ENCODE peak calls at places on chromosome 15, in four cellular contexts. One of them, this sample, is unnamed.
A peak's percentile ranks its signal among the peaks of the same experiment; 100 is the strongest.

GRCh38 chr15:37967788-37968187 is 33.3 kb downstream of the TMCO5A start:
- DNase-seq in activated T-cell treated with anti-CD3 and anti-CD28 coated beads for 1 hour: no peak
- DNase-seq in effector memory CD4-positive, alpha-beta T cell: no peak
- DNase-seq in gastrocnemius medialis: no peak
- DNase-seq in this sample: no peak

GRCh38 chr15:48493084-48493762 is 152.3 kb downstream of the FBN1 start:
- DNase-seq in activated T-cell treated with anti-CD3 and anti-CD28 coated beads for 1 hour: no peak
- DNase-seq in effector memory CD4-positive, alpha-beta T cell: no peak
- DNase-seq in gastrocnemius medialis: no peak
- DNase-seq in this sample: no peak

GRCh38 chr15:43510230-43511011 is 7.0 kb upstream of the MAP1A start:
- DNase-seq in activated T-cell treated with anti-CD3 and anti-CD28 coated beads for 1 hour: peak; percentile 91
- DNase-seq in effector memory CD4-positive, alpha-beta T cell: peak; percentile 97
- DNase-seq in gastrocnemius medialis: peak; percentile 96
- DNase-seq in this sample: peak; percentile 99

GRCh38 chr15:78414608-78415250 is 23.3 kb upstream of the IREB2 start:
- DNase-seq in activated T-cell treated with anti-CD3 and anti-CD28 coated beads for 1 hour: no peak
- DNase-seq in effector memory CD4-positive, alpha-beta T cell: no peak
- DNase-seq in gastrocnemius medialis: no peak
- DNase-seq in this sample: no peak

GRCh38 chr15:62454567-62455172 is 289.6 kb upstream of the C2CD4B start:
- DNase-seq in activated T-cell treated with anti-CD3 and anti-CD28 coated beads for 1 hour: no peak
- DNase-seq in effector memory CD4-positive, alpha-beta T cell: no peak
- DNase-seq in gastrocnemius medialis: no peak
- DNase-seq in this sample: no peak

GRCh38 chr15:64703632-64703959 is 71.8 kb downstream of the RBPMS2 start:
- DNase-seq in activated T-cell treated with anti-CD3 and anti-CD28 coated beads for 1 hour: no peak
- DNase-seq in effector memory CD4-positive, alpha-beta T cell: no peak
- DNase-seq in gastrocnemius medialis: no peak
- DNase-seq in this sample: no peak

GRCh38 chr15:43968551-43968950 is 141.7 kb downstream of the WDR76 start:
- DNase-seq in activated T-cell treated with anti-CD3 and anti-CD28 coated beads for 1 hour: no peak
- DNase-seq in effector memory CD4-positive, alpha-beta T cell: no peak
- DNase-seq in gastrocnemius medialis: no peak
- DNase-seq in this sample: no peak

GRCh38 chr15:90451215-90451850 is 63.3 kb downstream of the IQGAP1 start:
- DNase-seq in activated T-cell treated with anti-CD3 and anti-CD28 coated beads for 1 hour: no peak
- DNase-seq in effector memory CD4-positive, alpha-beta T cell: no peak
- DNase-seq in gastrocnemius medialis: peak; percentile 15
- DNase-seq in this sample: no peak

GRCh38 chr15:47688573-47689086 is 28.7 kb upstream of the SEMA6D start:
- DNase-seq in activated T-cell treated with anti-CD3 and anti-CD28 coated beads for 1 hour: no peak
- DNase-seq in effector memory CD4-positive, alpha-beta T cell: no peak
- DNase-seq in gastrocnemius medialis: no peak
- DNase-seq in this sample: no peak

GRCh38 chr15:85142324-85142723 is 160.7 kb downstream of the PDE8A start:
- DNase-seq in activated T-cell treated with anti-CD3 and anti-CD28 coated beads for 1 hour: no peak
- DNase-seq in effector memory CD4-positive, alpha-beta T cell: no peak
- DNase-seq in gastrocnemius medialis: no peak
- DNase-seq in this sample: no peak

This sample was measured in lower leg skin.